ENCODE peak calls at places on chromosome 11, in five cellular contexts. L is WERI-Rb-1, N is lung, X is GM06990, Y is aorta. V is an unnamed sample.

GRCh38 chr11:134532176-134532920 is 120.3 kb upstream of the B3GAT1 start:
- DNase-seq in N (no peak), Y (no peak), X (no peak), L (peak; percentile 87), V (no peak)

GRCh38 chr11:66835762-66836405 is 7.4 kb upstream of the RCE1 start:
- DNase-seq in X (no peak), L (no peak), N (no peak), Y (no peak), V (no peak)

GRCh38 chr11:113090716-113091577 is 129.7 kb downstream of the NCAM1 start:
- DNase-seq in X (no peak), Y (no peak), N (no peak), L (no peak), V (no peak)

GRCh38 chr11:65858354-65859133 is 564 bp upstream of the CFL1 start:
- DNase-seq in N (no peak), L (no peak), Y (no peak), X (no peak), V (no peak)

GRCh38 chr11:115334932-115335788 is 169.1 kb downstream of the CADM1 start:
- DNase-seq in L (no peak), X (peak; percentile 11), N (no peak), Y (no peak), V (no peak)

GRCh38 chr11:63180536-63180935 is 36.5 kb upstream of the SLC22A24 start:
- DNase-seq in X (no peak), Y (no peak), N (no peak), L (no peak), V (no peak)

GRCh38 chr11:12241401-12241800 is 131.0 kb downstream of the MICAL2 start:
- DNase-seq in X (no peak), Y (no peak), L (no peak), N (no peak), V (no peak)

GRCh38 chr11:91947215-91947614 is 277.4 kb upstream of the FAT3 start:
- DNase-seq in L (no peak), N (no peak), X (no peak), Y (no peak), V (no peak)

GRCh38 chr11:119894916-119895315 is 165.9 kb upstream of the NECTIN1 start:
- DNase-seq in Y (no peak), X (no peak), N (no peak), L (no peak), V (no peak)

GRCh38 chr11:78244080-78244479 is 55.4 kb downstream of the USP35 start:
- DNase-seq in N (no peak), Y (no peak), X (no peak), L (no peak), V (no peak)
- H3K4me3 ChIP-seq in N (no peak overlapping the region), Y (no peak overlapping the region), X (no peak overlapping the region), L (no peak overlapping the region), V (no peak overlapping the region)

GRCh38 chr11:17012179-17012578 is 2.0 kb downstream of the PLEKHA7 start:
- DNase-seq in L (no peak), X (no peak), Y (no peak), N (no peak), V (no peak)

GRCh38 chr11:17014774-17015638 is 792 bp upstream of the PLEKHA7 start:
- DNase-seq in X (no peak), N (no peak), Y (no peak), L (peak; percentile 60), V (no peak)

GRCh38 chr11:17012712-17013547 is 1.3 kb downstream of the PLEKHA7 start:
- DNase-seq in Y (peak; percentile 83), L (peak; percentile 80), X (no peak), N (peak; percentile 46), V (no peak)

GRCh38 chr11:17014321-17014773 is at the start of gene PLEKHA7:
- DNase-seq in Y (no peak), X (no peak), L (peak; percentile 45), N (no peak), V (no peak)

GRCh38 chr11:17013548-17014320 is 480 bp downstream of the PLEKHA7 start:
- DNase-seq in L (peak; percentile 61), N (no peak), Y (peak; percentile 75), X (no peak), V (no peak)
- H3K4me3 ChIP-seq in L (peak overlapping the region; percentile 91), N (peak overlapping the region; percentile 67), Y (peak overlapping the region; percentile 60), X (peak overlapping the region; percentile 59), V (no peak overlapping the region)

GRCh38 chr11:43984519-43985385 is 42.3 kb downstream of the C11orf96 start:
- DNase-seq in X (no peak), N (peak; percentile 81), Y (no peak), L (no peak), V (no peak)
- H3K4me3 ChIP-seq in X (no peak overlapping the region), N (no peak overlapping the region), Y (no peak overlapping the region), L (no peak overlapping the region), V (no peak overlapping the region)

DNA sequence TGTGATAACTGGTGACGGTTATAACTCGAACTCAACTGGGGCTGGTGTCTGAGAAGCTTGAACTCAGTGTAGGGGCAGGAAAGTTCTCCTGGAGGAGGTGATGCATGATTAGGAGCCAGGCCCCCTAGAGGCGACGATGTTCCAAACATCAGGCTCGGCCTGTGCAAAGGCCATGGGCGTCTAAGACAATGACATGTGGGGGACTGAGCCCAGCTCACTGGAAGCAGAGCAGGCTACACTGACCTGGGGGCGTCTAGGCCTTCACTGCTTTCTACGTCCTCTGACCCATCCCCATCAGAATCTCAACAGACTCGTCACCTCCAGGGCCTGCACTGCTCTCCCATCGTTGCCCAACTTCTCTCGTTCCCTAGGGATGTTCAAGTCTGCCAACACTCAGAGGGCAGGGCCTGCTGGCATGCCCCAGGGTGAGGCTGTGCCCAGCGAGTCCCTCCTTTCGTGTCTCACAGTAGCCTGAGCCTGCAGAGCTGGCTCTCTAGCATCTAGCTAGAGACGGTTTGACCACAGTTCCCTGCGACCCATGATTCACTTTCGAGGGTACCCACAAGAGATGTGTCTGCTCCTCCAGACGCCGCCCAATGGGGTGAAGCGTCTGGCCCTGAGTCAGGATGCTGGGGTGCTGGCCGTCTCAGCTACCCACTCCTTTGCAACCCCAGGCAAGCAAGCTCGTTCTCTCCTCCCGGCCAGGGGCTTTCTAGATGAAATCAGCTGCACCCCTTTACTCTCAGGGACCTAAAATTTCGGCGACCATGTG is 1.1 kb upstream of the ATG16L2 start:
- DNase-seq in N (peak; percentile 62), L (peak; percentile 77), X (peak; percentile 69), Y (peak; percentile 86), V (no peak)
- H3K4me3 ChIP-seq in N (peak overlapping the region; percentile 90), L (peak overlapping the region; percentile 80), X (peak overlapping the region; percentile 96), Y (peak overlapping the region; percentile 86), V (peak overlapping the region; percentile 70)

DNA sequence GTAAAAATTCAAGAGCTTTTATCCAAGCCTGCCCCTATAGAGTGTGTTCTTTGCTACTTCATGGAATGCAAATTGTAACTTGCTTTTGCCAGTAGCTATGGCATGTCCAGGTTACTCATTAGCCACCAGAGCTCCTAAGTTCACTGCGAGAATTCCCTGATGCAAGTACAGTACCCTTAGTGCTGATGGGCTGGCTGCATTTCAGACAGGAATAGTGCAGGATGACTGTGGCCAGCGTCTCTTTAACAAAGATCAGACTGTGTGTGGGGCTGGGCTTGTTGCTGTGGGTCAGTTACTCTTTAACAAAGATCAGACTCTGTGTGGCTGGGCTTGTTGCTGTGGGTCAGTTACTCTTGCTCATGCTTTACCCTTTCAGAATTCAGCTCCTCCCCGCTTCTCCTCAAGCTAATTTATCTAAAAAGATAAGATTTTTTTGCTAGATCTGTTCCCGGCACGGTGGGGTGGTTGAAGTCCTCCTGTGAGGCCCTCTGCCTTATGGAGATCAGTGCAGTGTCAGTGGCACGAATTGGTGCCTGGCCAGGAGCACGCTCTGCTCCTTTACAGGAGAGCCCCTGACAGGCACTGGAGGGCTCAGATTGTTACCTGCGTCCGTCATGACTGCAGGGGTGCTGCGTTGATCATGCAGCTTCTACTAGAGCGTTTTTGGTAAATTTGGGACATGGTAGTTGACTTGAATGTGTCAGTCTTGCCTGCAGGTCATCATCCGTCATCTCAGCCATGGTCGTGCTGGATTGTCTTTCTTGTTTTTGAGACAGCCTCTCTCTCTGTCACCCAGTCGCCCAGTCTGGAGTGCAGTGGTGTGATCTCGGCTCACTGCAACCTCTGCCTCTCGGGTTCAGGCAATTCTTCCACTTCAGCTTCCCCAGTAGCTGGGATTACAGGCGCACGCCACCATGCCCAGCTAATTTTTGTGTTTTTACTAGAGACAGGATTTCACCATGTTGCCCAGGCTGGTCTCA is 27.0 kb downstream of the AP2A2 start:
- DNase-seq in Y (no peak), L (no peak), N (peak; percentile 77), X (no peak), V (no peak)
- H3K4me3 ChIP-seq in Y (no peak overlapping the region), L (no peak overlapping the region), N (no peak overlapping the region), X (no peak overlapping the region), V (no peak overlapping the region)